ENCODE peak calls at places on chromosomes 6 and 20, in five cellular contexts. F is IMR-90, H is H1, L is H9, S is neuronal stem cell. Q is an unnamed sample.

GRCh38 chr20:49989234-49990065 is 6.7 kb downstream of the SNAI1 start:
- DNase-seq in F (peak), H (peak), L (no peak), S (no peak), Q (peak)

GRCh38 chr6:64326939-64327338 is 691.3 kb downstream of the PHF3 start:
- DNase-seq in F (no peak), H (no peak), L (no peak), S (no peak), Q (no peak)

GRCh38 chr6:165913676-165914570 is 250.9 kb upstream of the PDE10A start:
- DNase-seq in F (peak), H (no peak), L (no peak), S (no peak), Q (peak)

GRCh38 chr6:40542175-40542764 is 44.9 kb downstream of the LRFN2 start:
- DNase-seq in F (no peak), H (no peak), L (peak), S (no peak), Q (peak)

GRCh38 chr6:33316603-33317417 is 734 bp downstream of the ZBTB22 start:
- DNase-seq in F (no peak), H (peak), L (peak), S (no peak), Q (no peak)

GRCh38 chr20:33814238-33814712 is 3.1 kb downstream of the CHMP4B start:
- DNase-seq in F (peak), H (no peak), L (no peak), S (no peak), Q (no peak)

GRCh38 chr6:46338098-46338497 is 153.2 kb downstream of the RCAN2 start:
- DNase-seq in F (no peak), H (no peak), L (no peak), S (no peak), Q (no peak)

GRCh38 chr6:110511401-110511800 is 35.0 kb upstream of the SLC22A16 start:
- DNase-seq in F (no peak), H (peak), L (peak), S (no peak), Q (peak)

GRCh38 chr6:34572021-34572420 is 15.9 kb upstream of the SPDEF start:
- DNase-seq in F (no peak), H (no peak), L (no peak), S (no peak), Q (no peak)

GRCh38 chr6:14023855-14024254 is 93.7 kb upstream of the CD83 start:
- DNase-seq in F (no peak), H (no peak), L (no peak), S (no peak), Q (no peak)

GRCh38 chr6:128731249-128732165 is 151.4 kb upstream of the LAMA2 start:
- DNase-seq in F (peak), H (no peak), L (peak), S (peak), Q (peak)

GRCh38 chr20:59571151-59571550 is 33.2 kb upstream of the PHACTR3 start:
- DNase-seq in F (no peak), H (no peak), L (no peak), S (no peak), Q (no peak)

GRCh38 chr20:19288061-19288460 is 75.6 kb downstream of the SLC24A3 start:
- DNase-seq in F (no peak), H (no peak), L (no peak), S (no peak), Q (no peak)

GRCh38 chr20:24148372-24148771 is 159.8 kb upstream of the GGTLC1 start:
- DNase-seq in F (no peak), H (peak), L (no peak), S (no peak), Q (no peak)

GRCh38 chr20:45051497-45052060 is 49.3 kb downstream of the KCNS1 start:
- DNase-seq in F (no peak), H (no peak), L (no peak), S (no peak), Q (no peak)
- H3K23ac ChIP-seq in F (no peak), H (no peak), L (no peak), S (no peak), Q (no peak)

DNA sequence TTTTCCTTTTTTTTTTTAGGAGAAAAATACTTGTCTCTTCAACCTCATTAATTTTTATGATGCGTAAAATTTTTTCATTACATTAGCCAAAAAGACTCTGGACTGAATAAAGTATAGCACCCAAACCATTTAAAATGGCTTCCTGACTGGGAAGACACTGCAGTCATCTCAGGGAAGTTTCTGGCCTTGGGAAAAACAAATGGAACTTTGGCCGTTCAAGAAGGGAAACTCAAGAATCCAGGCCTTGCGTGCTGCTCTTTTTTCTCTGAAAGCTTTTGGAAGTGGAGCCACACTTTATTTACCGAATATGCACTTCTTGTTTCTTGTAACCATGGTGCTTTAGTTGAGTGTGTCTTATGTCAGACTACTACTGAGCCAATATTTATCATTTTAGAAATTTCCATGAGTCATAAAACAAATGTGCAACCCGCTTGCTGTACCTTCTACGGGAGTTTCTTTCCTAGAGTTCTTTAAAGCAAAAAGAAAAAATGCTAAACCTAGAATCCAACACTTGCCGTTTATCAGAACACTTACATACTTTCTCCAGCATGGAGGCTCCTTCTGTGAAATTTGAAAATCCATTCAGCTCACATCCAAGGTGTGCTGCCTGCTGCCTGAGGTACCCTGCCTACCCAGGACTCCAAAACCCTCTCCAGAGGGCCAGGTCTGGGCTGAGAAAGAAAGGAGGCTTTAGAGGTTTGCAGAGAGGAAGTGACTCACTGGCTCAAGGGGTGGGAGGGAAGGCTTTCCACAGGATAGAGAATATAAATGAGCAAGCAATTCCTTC is 11.5 kb upstream of the DSTN start:
- DNase-seq in F (peak), H (peak), L (peak), S (no peak), Q (peak)
- H4K8ac ChIP-seq in F (peak), H (no peak), L (no peak), S (no peak), Q (no peak)

GRCh38 chr6:44667226-44667625 is 279.7 kb downstream of the CDC5L start:
- DNase-seq in F (peak), H (peak), L (peak), S (peak), Q (peak)
- H2BK120ac ChIP-seq in F (peak), H (peak), L (no peak), S (no peak), Q (peak)

DNA sequence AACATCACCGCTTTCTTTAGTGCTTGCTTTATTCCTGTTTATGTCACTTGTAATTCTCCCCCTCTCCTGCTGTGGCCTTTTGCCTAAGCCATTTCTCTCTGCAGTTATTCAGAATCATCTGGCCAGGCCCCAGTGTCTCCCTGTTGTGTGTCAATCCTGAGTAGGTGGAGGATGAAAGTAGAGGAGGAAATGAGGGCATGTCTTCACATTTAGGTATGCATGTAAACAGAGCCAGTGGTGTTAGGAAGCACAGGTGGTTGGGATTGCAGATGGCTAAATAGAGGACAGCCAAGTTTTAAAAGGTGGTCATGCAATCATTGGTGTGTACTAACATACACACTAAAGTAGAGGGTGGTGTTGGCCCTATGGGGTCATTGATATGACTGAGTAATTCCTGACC is 5.2 kb downstream of the PRSS35 start:
- DNase-seq in F (no peak), H (no peak), L (peak), S (no peak), Q (peak)
- H3K23ac ChIP-seq in F (no peak), H (no peak), L (no peak), S (no peak), Q (no peak)

GRCh38 chr6:157811476-157812173 is 11.4 kb upstream of the SNX9 start:
- DNase-seq in F (peak), H (no peak), L (no peak), S (no peak), Q (no peak)

GRCh38 chr6:157813757-157814455 is 9.1 kb upstream of the SNX9 start:
- DNase-seq in F (peak), H (no peak), L (no peak), S (no peak), Q (no peak)

GRCh38 chr6:157814883-157815282 is 8.2 kb upstream of the SNX9 start:
- DNase-seq in F (no peak), H (no peak), L (no peak), S (no peak), Q (no peak)

GRCh38 chr6:157812425-157813171 is 10.4 kb upstream of the SNX9 start:
- DNase-seq in F (no peak), H (no peak), L (no peak), S (no peak), Q (no peak)

GRCh38 chr6:157813191-157813590 is 9.9 kb upstream of the SNX9 start:
- DNase-seq in F (peak), H (no peak), L (no peak), S (no peak), Q (no peak)
- H4K8ac ChIP-seq in F (peak), H (no peak), L (no peak), S (no peak), Q (no peak)

GRCh38 chr6:168675375-168675774 is 234.4 kb downstream of the SMOC2 start:
- DNase-seq in F (no peak), H (no peak), L (no peak), S (no peak), Q (no peak)
- H2BK120ac ChIP-seq in F (no peak), H (no peak), L (no peak), S (no peak), Q (no peak)

GRCh38 chr6:321158-321438 is 28.8 kb downstream of the DUSP22 start:
- DNase-seq in F (no peak), H (no peak), L (no peak), S (no peak), Q (no peak)
- H3K23ac ChIP-seq in F (no peak), H (no peak), L (no peak), S (no peak), Q (no peak)

GRCh38 chr6:158043008-158043407 is 61.3 kb downstream of the SYNJ2 start:
- DNase-seq in F (no peak), H (no peak), L (no peak), S (no peak), Q (no peak)

GRCh38 chr6:158042245-158042798 is 60.7 kb downstream of the SYNJ2 start:
- DNase-seq in F (peak), H (no peak), L (peak), S (no peak), Q (peak)

GRCh38 chr6:158044525-158044888 is 62.8 kb downstream of the SYNJ2 start:
- DNase-seq in F (no peak), H (no peak), L (no peak), S (no peak), Q (no peak)

GRCh38 chr6:158041788-158042187 is 60.1 kb downstream of the SYNJ2 start:
- DNase-seq in F (no peak), H (no peak), L (no peak), S (no peak), Q (no peak)

DNA sequence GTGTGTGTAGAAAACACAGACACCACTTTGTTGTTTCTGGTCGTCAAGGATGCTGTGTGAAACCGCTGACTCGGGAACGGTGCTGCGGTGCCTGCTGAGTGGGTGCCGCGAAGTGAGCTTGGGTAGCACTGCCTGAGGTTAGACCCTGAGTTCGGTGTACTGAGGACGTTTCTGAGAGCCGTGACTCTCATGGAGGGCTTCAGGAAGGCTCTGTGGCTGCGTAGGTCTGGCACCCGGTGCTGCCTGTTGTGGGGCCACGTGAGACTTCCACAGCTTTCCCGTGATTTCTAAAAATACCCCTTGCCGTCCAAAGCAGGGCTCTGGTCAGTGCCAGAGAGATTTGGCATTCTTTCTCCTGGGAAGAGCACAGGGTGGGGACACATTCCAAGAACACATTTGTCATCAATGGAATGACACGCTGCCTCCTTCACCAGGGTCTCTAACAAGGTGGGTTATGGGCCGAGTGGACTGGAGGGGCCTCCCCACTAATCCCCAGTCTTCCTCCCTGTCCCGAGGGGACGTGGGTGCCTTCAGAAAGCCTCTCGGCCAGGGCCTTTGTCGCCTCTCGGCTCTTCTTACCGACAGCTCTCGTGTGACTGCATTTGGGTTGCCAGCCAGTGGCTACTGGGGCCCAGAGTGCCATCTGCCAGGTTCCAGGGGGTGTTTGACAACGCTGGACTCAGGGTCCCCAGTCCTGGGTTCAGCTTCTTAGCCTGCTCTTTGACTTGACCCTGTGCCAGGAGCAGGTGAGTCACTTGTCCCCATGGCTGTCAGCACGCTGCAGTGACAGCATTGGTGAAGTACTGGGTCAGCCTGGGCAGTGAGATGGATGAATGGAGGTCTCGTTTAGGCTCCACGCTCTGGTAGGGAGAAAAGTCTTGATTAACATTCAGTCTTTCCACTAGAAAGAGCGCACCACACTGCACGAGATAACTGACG is 62.2 kb downstream of the SYNJ2 start:
- DNase-seq in F (no peak), H (no peak), L (peak), S (no peak), Q (no peak)
- H4K8ac ChIP-seq in F (peak), H (peak), L (no peak), S (no peak), Q (no peak)

GRCh38 chr20:1844723-1845523 is 50.3 kb upstream of the SIRPA start:
- DNase-seq in F (peak), H (no peak), L (no peak), S (no peak), Q (no peak)

GRCh38 chr20:1847780-1848179 is 47.4 kb upstream of the SIRPA start:
- DNase-seq in F (no peak), H (no peak), L (no peak), S (no peak), Q (no peak)

GRCh38 chr20:1845701-1846100 is 49.5 kb upstream of the SIRPA start:
- DNase-seq in F (no peak), H (no peak), L (no peak), S (no peak), Q (no peak)

GRCh38 chr20:1848378-1848777 is 46.8 kb upstream of the SIRPA start:
- DNase-seq in F (no peak), H (no peak), L (no peak), S (no peak), Q (no peak)

GRCh38 chr20:1846341-1846740 is 48.9 kb upstream of the SIRPA start:
- DNase-seq in F (no peak), H (no peak), L (no peak), S (no peak), Q (no peak)
- H2BK120ac ChIP-seq in F (peak), H (no peak), L (no peak), S (no peak), Q (no peak)

GRCh38 chr6:71965404-71965803 is 79.1 kb downstream of the RIMS1 start:
- DNase-seq in F (no peak), H (no peak), L (no peak), S (no peak), Q (peak)
- H3K23ac ChIP-seq in F (no peak), H (no peak), L (no peak), S (no peak), Q (no peak)